ENCODE peak calls at places on chromosomes 13 and 19, in four cellular contexts. One of them, this sample, is unnamed.
A peak's percentile ranks its signal among the peaks of the same experiment; 100 is the strongest.

GRCh38 chr13:50995870-50996269 is 86.3 kb downstream of the RNASEH2B start:
- DNase-seq in DND-41: no peak
- DNase-seq in heart right ventricle: no peak
- DNase-seq in heart left ventricle: no peak
- DNase-seq in this sample: no peak

GRCh38 chr19:45768644-45769053 is 403 bp downstream of the SIX5 start:
- DNase-seq in DND-41: peak; percentile 63
- DNase-seq in heart right ventricle: peak; percentile 55
- DNase-seq in heart left ventricle: no peak
- DNase-seq in this sample: peak; percentile 44

GRCh38 chr13:24039621-24040475 is 120.7 kb upstream of the SPATA13 start:
- DNase-seq in DND-41: no peak
- DNase-seq in heart right ventricle: no peak
- DNase-seq in heart left ventricle: no peak
- DNase-seq in this sample: no peak

GRCh38 chr19:3573162-3573857 is 566 bp downstream of the HMG20B start:
- DNase-seq in DND-41: no peak
- DNase-seq in heart right ventricle: peak; percentile 43
- DNase-seq in heart left ventricle: peak; percentile 55
- DNase-seq in this sample: no peak

GRCh38 chr13:98571955-98572662 is 4.8 kb downstream of the STK24 start:
- DNase-seq in DND-41: peak; percentile 23
- DNase-seq in heart right ventricle: no peak
- DNase-seq in heart left ventricle: peak; percentile 48
- DNase-seq in this sample: peak; percentile 39

GRCh38 chr19:50050406-50051223 is 24.8 kb downstream of the ZNF473 start:
- DNase-seq in DND-41: peak; percentile 25
- DNase-seq in heart right ventricle: peak; percentile 82
- DNase-seq in heart left ventricle: peak; percentile 89
- DNase-seq in this sample: no peak

GRCh38 chr19:19372656-19373416 is 32.6 kb upstream of the GATAD2A start:
- DNase-seq in DND-41: no peak
- DNase-seq in heart right ventricle: peak; percentile 64
- DNase-seq in heart left ventricle: peak; percentile 81
- DNase-seq in this sample: peak; percentile 83

GRCh38 chr13:67318398-67318797 is 88.3 kb upstream of the PCDH9 start:
- DNase-seq in DND-41: no peak
- DNase-seq in heart right ventricle: no peak
- DNase-seq in heart left ventricle: no peak
- DNase-seq in this sample: no peak

GRCh38 chr19:40365613-40366401 is 17.3 kb downstream of the PLD3 start:
- DNase-seq in DND-41: no peak
- DNase-seq in heart right ventricle: peak; percentile 72
- DNase-seq in heart left ventricle: peak; percentile 70
- DNase-seq in this sample: peak; percentile 66

GRCh38 chr19:13382633-13382938 is 123.7 kb downstream of the CACNA1A start:
- DNase-seq in DND-41: no peak
- DNase-seq in heart right ventricle: no peak
- DNase-seq in heart left ventricle: no peak
- DNase-seq in this sample: no peak

GRCh38 chr19:13376537-13376936 is 129.7 kb downstream of the CACNA1A start:
- DNase-seq in DND-41: no peak
- DNase-seq in heart right ventricle: no peak
- DNase-seq in heart left ventricle: no peak
- DNase-seq in this sample: no peak

GRCh38 chr19:13381827-13382632 is 124.2 kb downstream of the CACNA1A start:
- DNase-seq in DND-41: no peak
- DNase-seq in heart right ventricle: no peak
- DNase-seq in heart left ventricle: no peak
- DNase-seq in this sample: no peak
- H3K27me3 ChIP-seq in DND-41: no peaks in the 10 kb centered on the region
- H3K27me3 ChIP-seq in heart right ventricle: no peaks in the 10 kb centered on the region
- H3K27me3 ChIP-seq in heart left ventricle: peaks cover 6% of the 10 kb centered on the region
- H3K27me3 ChIP-seq in this sample: peaks cover 60% of the 10 kb centered on the region

GRCh38 chr13:53490732-53491131 is 462.1 kb downstream of the OLFM4 start:
- DNase-seq in DND-41: no peak
- DNase-seq in heart right ventricle: no peak
- DNase-seq in heart left ventricle: no peak
- DNase-seq in this sample: no peak
- H3K27ac ChIP-seq in DND-41: no peak overlapping the region
- H3K27ac ChIP-seq in heart right ventricle: no peak overlapping the region
- H3K27ac ChIP-seq in heart left ventricle: no peak overlapping the region
- H3K27ac ChIP-seq in this sample: no peak overlapping the region

GRCh38 chr13:20360041-20360491 is 127.9 kb upstream of the GJB6 start:
- DNase-seq in DND-41: no peak
- DNase-seq in heart right ventricle: no peak
- DNase-seq in heart left ventricle: no peak
- DNase-seq in this sample: no peak
- H3K27me3 ChIP-seq in DND-41: no peaks in the 10 kb centered on the region
- H3K27me3 ChIP-seq in heart right ventricle: peaks cover 5% of the 10 kb centered on the region
- H3K27me3 ChIP-seq in heart left ventricle: peaks cover 4% of the 10 kb centered on the region
- H3K27me3 ChIP-seq in this sample: no peaks in the 10 kb centered on the region

GRCh38 chr13:109344552-109345157 is 441.7 kb downstream of the IRS2 start:
- DNase-seq in DND-41: no peak
- DNase-seq in heart right ventricle: no peak
- DNase-seq in heart left ventricle: no peak
- DNase-seq in this sample: no peak
- H3K27ac ChIP-seq in DND-41: no peak overlapping the region
- H3K27ac ChIP-seq in heart right ventricle: no peak overlapping the region
- H3K27ac ChIP-seq in heart left ventricle: no peak overlapping the region
- H3K27ac ChIP-seq in this sample: no peak overlapping the region

GRCh38 chr13:76886292-76887061 is at the start of gene KCTD12:
- DNase-seq in DND-41: peak; percentile 70
- DNase-seq in heart right ventricle: peak; percentile 93
- DNase-seq in heart left ventricle: peak; percentile 96
- DNase-seq in this sample: peak; percentile 88

GRCh38 chr13:76887070-76887563 is 912 bp upstream of the KCTD12 start:
- DNase-seq in DND-41: no peak
- DNase-seq in heart right ventricle: peak; percentile 36
- DNase-seq in heart left ventricle: peak; percentile 38
- DNase-seq in this sample: no peak

GRCh38 chr13:76889254-76889653 is 3.0 kb upstream of the KCTD12 start:
- DNase-seq in DND-41: no peak
- DNase-seq in heart right ventricle: no peak
- DNase-seq in heart left ventricle: no peak
- DNase-seq in this sample: no peak

GRCh38 chr13:76890036-76890435 is 3.8 kb upstream of the KCTD12 start:
- DNase-seq in DND-41: no peak
- DNase-seq in heart right ventricle: no peak
- DNase-seq in heart left ventricle: no peak
- DNase-seq in this sample: no peak

DNA sequence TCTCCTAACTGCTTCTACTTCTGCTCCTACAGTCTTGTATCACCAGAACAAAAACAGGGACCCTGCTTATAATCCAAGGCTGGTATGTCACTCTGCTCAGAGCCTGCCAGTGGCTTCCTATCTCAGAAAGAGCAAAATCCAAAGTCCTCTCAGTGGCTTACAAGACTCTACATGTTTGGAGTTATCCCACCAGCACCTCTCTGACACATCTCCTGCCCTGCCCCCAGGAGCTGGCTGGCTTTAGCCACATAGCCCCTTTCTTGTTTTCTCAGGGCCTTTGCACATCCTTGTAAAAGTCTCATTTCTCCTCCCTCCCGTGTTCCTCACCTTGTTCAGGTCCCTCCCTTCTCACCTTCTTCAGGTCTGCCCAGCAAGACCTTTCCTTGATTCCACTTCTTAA is 2.2 kb upstream of the KCTD12 start:
- DNase-seq in DND-41: no peak
- DNase-seq in heart right ventricle: no peak
- DNase-seq in heart left ventricle: no peak
- DNase-seq in this sample: no peak
- H3K27me3 ChIP-seq in DND-41: peaks cover 27% of the 10 kb centered on the region
- H3K27me3 ChIP-seq in heart right ventricle: no peaks in the 10 kb centered on the region
- H3K27me3 ChIP-seq in heart left ventricle: no peaks in the 10 kb centered on the region
- H3K27me3 ChIP-seq in this sample: no peaks in the 10 kb centered on the region

DNA sequence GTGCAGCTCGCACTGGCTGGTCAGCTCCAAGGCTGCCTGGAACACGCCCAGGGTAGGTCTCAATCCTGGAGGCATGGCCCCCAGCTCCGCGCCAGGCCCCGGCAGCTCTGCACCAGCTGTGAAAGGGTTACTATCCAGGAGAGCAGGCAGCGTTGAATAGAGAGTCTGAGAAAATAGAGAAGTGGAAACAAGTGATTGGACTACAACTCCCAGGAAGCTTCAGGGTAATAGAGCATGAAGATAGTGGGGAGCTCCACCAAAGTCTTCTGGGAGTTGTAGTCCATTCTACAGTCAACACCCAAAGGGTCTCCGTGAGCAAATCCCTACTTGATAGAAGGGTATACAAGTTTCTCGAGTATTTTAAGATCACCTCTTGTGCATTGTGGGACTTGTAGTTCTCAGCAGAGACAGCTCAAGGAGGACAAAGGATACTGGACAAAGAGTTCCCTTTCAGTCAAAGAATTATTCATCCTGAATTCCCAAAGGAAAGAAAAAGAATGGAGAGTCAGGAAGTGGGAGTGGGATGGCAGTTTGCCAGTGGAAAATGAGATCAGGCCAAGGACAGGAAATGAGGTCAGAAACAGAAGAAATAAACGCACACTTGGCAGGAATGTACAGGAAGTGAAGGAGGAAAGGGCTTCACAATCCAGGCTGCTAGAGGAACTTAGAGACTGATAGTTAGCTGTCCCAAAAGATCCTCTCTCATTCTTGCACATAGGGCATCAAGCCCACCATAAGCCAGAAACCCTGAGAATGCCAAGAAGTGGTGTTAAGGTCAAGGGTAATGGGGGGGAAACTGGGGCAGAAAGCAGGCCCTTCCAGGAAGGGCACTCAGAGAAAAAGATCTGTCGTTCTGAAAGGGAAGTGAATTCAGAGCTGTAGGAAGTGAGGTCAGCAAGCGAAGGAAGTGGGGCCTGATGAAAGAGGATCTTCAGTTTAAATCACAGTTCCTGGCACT is 5.5 kb upstream of the MAMSTR start:
- DNase-seq in DND-41: peak; percentile 69
- DNase-seq in heart right ventricle: no peak
- DNase-seq in heart left ventricle: peak; percentile 75
- DNase-seq in this sample: peak; percentile 45
- H3K27ac ChIP-seq in DND-41: peak overlapping the region; percentile 81
- H3K27ac ChIP-seq in heart right ventricle: peak overlapping the region; percentile 95
- H3K27ac ChIP-seq in heart left ventricle: peak overlapping the region; percentile 90
- H3K27ac ChIP-seq in this sample: no peak overlapping the region

This sample was measured in MM.1S.